ENCODE peak calls at places on chromosomes 5 and 9, in five cellular contexts. M, T, O, I and U are unnamed samples.

GRCh38 chr5:62149894-62150293 is 156.1 kb upstream of the KIF2A start:
- DNase-seq in M (no peak), T (no peak), O (no peak), I (no peak), U (no peak)

GRCh38 chr9:2255128-2255527 is 240.0 kb downstream of the SMARCA2 start:
- DNase-seq in M (no peak), T (no peak), O (no peak), I (no peak), U (no peak)

GRCh38 chr9:100473271-100474081 is 527 bp downstream of the TMEFF1 start:
- DNase-seq in M (peak; percentile 35), T (peak; percentile 88), O (peak; percentile 8), I (peak; percentile 21), U (no peak)

GRCh38 chr9:129283705-129284606 is 105.9 kb upstream of the IER5L start:
- DNase-seq in M (no peak), T (peak; percentile 63), O (no peak), I (peak; percentile 15), U (no peak)

GRCh38 chr5:146756546-146756945 is 122.0 kb downstream of the PPP2R2B start:
- DNase-seq in M (no peak), T (no peak), O (no peak), I (no peak), U (no peak)

GRCh38 chr9:127130235-127130634 is 7.8 kb upstream of the ANGPTL2 start:
- DNase-seq in M (no peak), T (no peak), O (no peak), I (no peak), U (no peak)

GRCh38 chr5:124902097-124902821 is 155.8 kb upstream of the ZNF608 start:
- DNase-seq in M (no peak), T (no peak), O (no peak), I (no peak), U (peak; percentile 3)

GRCh38 chr9:78023003-78023741 is 8.4 kb downstream of the GNAQ start:
- DNase-seq in M (no peak), T (no peak), O (no peak), I (no peak), U (no peak)

GRCh38 chr5:102483736-102484135 is 15.1 kb downstream of the SLCO6A1 start:
- DNase-seq in M (peak; percentile 57), T (no peak), O (no peak), I (no peak), U (no peak)

GRCh38 chr9:68711281-68711680 is 6.2 kb downstream of the PIP5K1B start:
- DNase-seq in M (no peak), T (no peak), O (no peak), I (no peak), U (no peak)
- H3K27me3 ChIP-seq in M (peaks cover 8% of the 10 kb centered on the region), T (no peaks in the 10 kb centered on the region), O (peaks cover 23% of the 10 kb centered on the region), I (peaks cover 5% of the 10 kb centered on the region), U (peaks cover 20% of the 10 kb centered on the region)

GRCh38 chr9:83940590-83941303 is 19.5 kb upstream of the KIF27 start:
- DNase-seq in M (no peak), T (no peak), O (no peak), I (no peak), U (no peak)
- H3K27ac ChIP-seq in M (no peak overlapping the region), T (no peak overlapping the region), O (no peak overlapping the region), I (no peak overlapping the region), U (no peak overlapping the region)

GRCh38 chr5:95619518-95620029 is 313 bp upstream of the GPR150 start:
- DNase-seq in M (no peak), T (no peak), O (no peak), I (no peak), U (no peak)
- H3K27me3 ChIP-seq in M (no peaks in the 10 kb centered on the region), T (no peaks in the 10 kb centered on the region), O (no peaks in the 10 kb centered on the region), I (no peaks in the 10 kb centered on the region), U (no peaks in the 10 kb centered on the region)

DNA sequence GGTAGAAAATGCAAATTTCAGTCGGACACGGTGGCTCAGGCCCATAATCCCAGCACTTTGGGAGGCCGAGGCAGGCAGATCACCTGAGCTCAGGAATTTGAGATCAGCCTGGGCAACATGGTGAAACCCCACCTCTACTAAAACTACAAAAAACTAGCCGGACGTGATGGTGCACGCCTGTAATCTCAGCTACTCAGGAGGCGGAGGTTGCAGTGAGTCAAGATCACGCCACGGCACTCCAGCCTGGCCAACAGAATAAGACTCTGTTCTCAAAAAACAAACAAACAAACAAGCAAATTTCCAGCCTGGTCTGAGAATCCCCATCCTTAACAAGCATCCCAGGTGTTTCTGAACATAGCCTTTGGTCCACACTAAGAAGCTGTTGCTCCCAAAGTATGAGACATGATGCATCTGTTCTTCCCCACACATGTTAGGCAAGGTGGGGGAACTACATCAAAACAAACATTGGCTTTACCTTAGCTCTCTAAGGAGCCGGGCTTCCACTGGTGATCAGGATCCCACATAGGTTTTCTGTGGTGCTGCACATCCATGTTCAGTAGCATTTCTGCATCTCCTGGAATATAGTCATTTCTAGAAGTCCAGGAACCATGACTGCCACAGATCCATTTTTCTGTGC is 92.5 kb upstream of the DMRT1 start:
- DNase-seq in M (peak; percentile 83), T (no peak), O (no peak), I (no peak), U (no peak)
- H3K27ac ChIP-seq in M (peak overlapping the region; percentile 92), T (no peak overlapping the region), O (no peak overlapping the region), I (peak overlapping the region; percentile 75), U (no peak overlapping the region)

GRCh38 chr5:98527846-98528245 is 245.6 kb upstream of the RGMB start:
- DNase-seq in M (no peak), T (no peak), O (no peak), I (no peak), U (no peak)
- H3K27me3 ChIP-seq in M (no peaks in the 10 kb centered on the region), T (no peaks in the 10 kb centered on the region), O (no peaks in the 10 kb centered on the region), I (no peaks in the 10 kb centered on the region), U (no peaks in the 10 kb centered on the region)